ENCODE peak calls at places on chromosomes 11 and 22, in seven cellular contexts. N is prostate gland, I is HL-60, A is suprapubic skin, Q is breast epithelium, O is HCT116, V is sigmoid colon. B is an unnamed sample.

GRCh38 chr22:19576460-19577421 is 52.5 kb upstream of the CLDN5 start:
- DNase-seq in I (peak; percentile 94), N (no peak), V (peak; percentile 63), A (no peak), O (no peak), Q (no peak), B (peak; percentile 39)

GRCh38 chr11:120528749-120529148 is 17.2 kb downstream of the GRIK4 start:
- DNase-seq in Q (no peak), V (no peak), A (no peak), O (no peak), N (no peak), I (no peak), B (no peak)

GRCh38 chr11:36354221-36355003 is 58.3 kb downstream of the PRR5L start:
- DNase-seq in N (no peak), O (no peak), V (no peak), A (no peak), I (no peak), Q (no peak), B (no peak)

GRCh38 chr22:49942565-49943404 is 17.8 kb upstream of the PIM3 start:
- DNase-seq in A (no peak), I (no peak), V (no peak), Q (no peak), O (no peak), N (no peak), B (peak; percentile 85)

GRCh38 chr11:60159868-60160267 is 23.0 kb downstream of the MS4A6A start:
- DNase-seq in I (no peak), V (no peak), Q (no peak), O (no peak), A (no peak), N (no peak), B (no peak)

GRCh38 chr22:22558972-22559603 is at the start of gene PRAME:
- DNase-seq in N (no peak), I (peak; percentile 88), V (no peak), Q (no peak), A (no peak), O (peak; percentile 80), B (peak; percentile 85)

GRCh38 chr11:35623708-35624168 is 5.5 kb downstream of the FJX1 start:
- DNase-seq in O (no peak), I (no peak), Q (no peak), A (no peak), N (no peak), V (no peak), B (no peak)

GRCh38 chr22:46654927-46655595 is 34.9 kb downstream of the GRAMD4 start:
- DNase-seq in Q (no peak), A (no peak), N (peak; percentile 36), I (no peak), O (no peak), V (no peak), B (no peak)

GRCh38 chr11:18775492-18776292 is 15.9 kb downstream of the PTPN5 start:
- DNase-seq in O (peak; percentile 64), Q (no peak), N (peak; percentile 57), V (no peak), A (no peak), I (peak; percentile 30), B (peak; percentile 60)

GRCh38 chr11:28757725-28758515 is 649.7 kb downstream of the METTL15 start:
- DNase-seq in O (no peak), I (no peak), Q (no peak), N (no peak), A (no peak), V (no peak), B (no peak)

GRCh38 chr11:35012467-35013191 is 96.2 kb downstream of the PDHX start:
- DNase-seq in V (no peak), A (no peak), Q (no peak), I (no peak), O (no peak), N (no peak), B (no peak)

GRCh38 chr11:27861706-27862430 is 161.6 kb upstream of the BDNF start:
- DNase-seq in I (no peak), Q (no peak), O (no peak), A (no peak), N (no peak), V (no peak), B (no peak)

GRCh38 chr11:73317373-73317772 is 9.3 kb downstream of the ARHGEF17 start:
- DNase-seq in A (no peak), Q (peak; percentile 44), N (peak; percentile 40), V (peak; percentile 93), I (no peak), O (no peak), B (no peak)

GRCh38 chr11:64538501-64538951 is 52.5 kb upstream of the SLC22A12 start:
- DNase-seq in I (no peak), Q (no peak), N (no peak), V (no peak), A (peak; percentile 54), O (no peak), B (peak; percentile 74)

GRCh38 chr22:32800158-32800557 is 1.3 kb upstream of the TIMP3 start:
- DNase-seq in Q (no peak), A (no peak), O (no peak), N (no peak), I (no peak), V (peak; percentile 82), B (no peak)

GRCh38 chr11:119758291-119758690 is 29.3 kb upstream of the NECTIN1 start:
- DNase-seq in I (no peak), V (no peak), O (no peak), Q (no peak), N (no peak), A (no peak), B (no peak)

GRCh38 chr11:94171693-94172440 is 43.2 kb downstream of the PANX1 start:
- DNase-seq in Q (no peak), O (peak; percentile 16), I (no peak), A (no peak), V (no peak), N (no peak), B (no peak)

GRCh38 chr11:57477507-57478189 is 17.3 kb downstream of the RTN4RL2 start:
- DNase-seq in Q (no peak), O (no peak), I (no peak), A (no peak), N (peak; percentile 74), V (no peak), B (no peak)

GRCh38 chr11:76047231-76047630 is 159.1 kb downstream of the WNT11 start:
- DNase-seq in I (no peak), V (no peak), O (no peak), Q (no peak), A (no peak), N (no peak), B (no peak)

GRCh38 chr11:105108247-105108646 is 31.3 kb downstream of the CARD18 start:
- DNase-seq in V (no peak), I (no peak), O (no peak), A (no peak), N (no peak), Q (no peak), B (no peak)

GRCh38 chr22:19460036-19460435 is 12.5 kb upstream of the C22orf39 start:
- DNase-seq in N (no peak), I (no peak), O (no peak), V (no peak), Q (no peak), A (no peak), B (no peak)

GRCh38 chr11:33039274-33040126 is at the start of gene TCP11L1:
- DNase-seq in Q (peak; percentile 86), V (peak; percentile 96), A (peak; percentile 96), I (peak; percentile 67), N (peak; percentile 91), O (peak; percentile 78), B (peak; percentile 97)
- TF ChIP-seq POLR2AphosphoS5 in Q (peak; percentile 66), V (peak; percentile 63), A (peak; percentile 73), I (no peak), N (peak; percentile 84), O (peak; percentile 10), B (peak; percentile 47)

DNA sequence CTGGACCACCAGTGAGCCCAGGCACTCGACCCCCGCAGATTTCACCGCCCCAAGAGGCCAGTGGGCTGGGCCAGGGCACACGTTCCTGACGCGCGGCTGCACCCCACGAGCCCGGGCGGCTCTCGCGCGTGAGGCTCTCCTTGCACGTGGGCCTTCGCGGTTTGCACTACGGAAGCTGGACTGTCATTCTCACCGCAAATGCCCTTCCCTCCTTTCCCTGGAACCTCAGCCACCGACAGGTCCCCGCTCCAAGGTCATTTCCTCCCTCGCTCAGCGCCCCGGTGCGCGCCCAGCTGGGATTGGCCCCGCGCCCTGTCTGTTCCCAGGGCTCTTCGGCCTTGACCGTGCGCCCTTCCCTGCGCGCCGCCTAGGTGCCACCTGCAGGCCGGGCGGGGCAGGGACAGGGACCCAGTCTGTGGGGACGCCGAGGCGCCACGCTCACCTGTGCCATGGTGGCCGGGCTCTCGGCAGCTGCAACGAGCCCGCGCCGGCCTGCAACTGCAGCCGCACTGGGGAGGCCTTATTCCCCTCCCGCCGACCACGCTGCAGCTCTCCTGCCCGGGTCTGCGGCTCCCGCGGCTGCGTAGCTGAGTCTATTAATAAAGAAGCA is 2.1 kb upstream of the CPT1A start:
- DNase-seq in I (peak; percentile 90), V (peak; percentile 84), O (peak; percentile 67), Q (peak; percentile 72), A (peak; percentile 80), N (peak; percentile 80), B (peak; percentile 94)
- TF ChIP-seq POLR2AphosphoS5 in I (peak; percentile 71), V (no peak), O (peak; percentile 54), Q (peak; percentile 67), A (no peak), N (peak; percentile 67), B (peak; percentile 63)

GRCh38 chr11:128890543-128891409 is at the start of gene KCNJ5:
- DNase-seq in A (no peak), O (no peak), N (peak; percentile 16), Q (no peak), V (no peak), I (no peak), B (peak; percentile 90)

GRCh38 chr11:128892866-128893565 is 1.9 kb downstream of the KCNJ5 start:
- DNase-seq in I (no peak), V (peak; percentile 25), O (no peak), Q (peak; percentile 52), N (no peak), A (no peak), B (no peak)

GRCh38 chr11:128890216-128890542 is 977 bp upstream of the KCNJ5 start:
- DNase-seq in I (no peak), Q (no peak), O (no peak), A (no peak), N (no peak), V (no peak), B (no peak)

GRCh38 chr11:128891410-128891861 is 280 bp downstream of the KCNJ5 start:
- DNase-seq in O (no peak), Q (no peak), N (no peak), A (no peak), V (peak; percentile 56), I (no peak), B (no peak)

DNA sequence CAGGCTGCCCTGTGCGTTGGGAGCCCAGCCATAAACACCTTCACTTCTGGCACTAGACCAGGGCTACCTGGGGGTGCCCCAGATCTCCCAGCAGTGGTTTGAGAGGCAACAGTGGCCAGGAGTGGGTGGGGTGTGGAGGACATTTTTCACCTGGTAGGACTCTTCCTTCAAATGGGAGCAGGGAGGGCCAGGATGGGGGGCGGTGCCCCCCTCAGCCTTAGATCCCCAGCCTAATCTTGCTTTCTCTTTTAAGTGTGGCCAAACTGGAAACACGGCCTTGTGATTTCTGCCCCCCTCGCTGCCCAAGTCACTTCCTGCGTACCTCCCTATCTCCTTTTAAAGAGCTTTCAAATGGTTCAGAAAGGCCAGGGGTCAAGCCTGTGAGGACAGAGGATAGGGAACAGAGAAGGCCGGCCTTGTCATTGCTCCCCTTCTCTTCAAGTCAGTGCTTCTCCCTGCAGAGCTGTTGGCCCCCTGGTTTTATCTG is 799 bp downstream of the KCNJ5 start:
- DNase-seq in N (peak; percentile 43), I (no peak), O (no peak), A (no peak), Q (no peak), V (peak; percentile 57), B (peak; percentile 63)
- TF ChIP-seq POLR2AphosphoS5 in N (peak; percentile 32), I (no peak), O (no peak), A (no peak), Q (no peak), V (no peak), B (no peak)

GRCh38 chr11:837189-837989 is 4.6 kb downstream of the CD151 start:
- DNase-seq in I (no peak), N (no peak), O (no peak), V (no peak), A (no peak), Q (no peak), B (no peak)
- TF ChIP-seq POLR2AphosphoS5 in I (no peak), N (no peak), O (no peak), V (no peak), A (no peak), Q (no peak), B (no peak)

B was measured in upper lobe of left lung.